ENCODE peak calls at places on chromosomes 3 and 15, in seven cellular contexts. I, B, D, Z, G, A and X are unnamed samples.

GRCh38 chr15:70427531-70428120 is 329.9 kb upstream of the TLE3 start:
- DNase-seq in I (no peak), B (peak; percentile 91), D (no peak), Z (no peak), G (no peak), A (no peak), X (no peak)

GRCh38 chr15:99621767-99622166 is 56.0 kb downstream of the MEF2A start:
- DNase-seq in I (no peak), B (no peak), D (no peak), Z (no peak), G (no peak), A (no peak), X (no peak)

GRCh38 chr3:42736531-42736930 is 33.9 kb upstream of the HHATL start:
- DNase-seq in I (no peak), B (no peak), D (no peak), Z (no peak), G (no peak), A (no peak), X (no peak)

GRCh38 chr3:127489357-127489756 is 101.2 kb downstream of the TPRA1 start:
- DNase-seq in I (no peak), B (no peak), D (no peak), Z (no peak), G (no peak), A (no peak), X (no peak)

GRCh38 chr3:69803871-69804270 is 64.6 kb downstream of the MITF start:
- DNase-seq in I (no peak), B (no peak), D (no peak), Z (no peak), G (no peak), A (no peak), X (no peak)

GRCh38 chr15:35880896-35881295 is 334.9 kb upstream of the DPH6 start:
- DNase-seq in I (no peak), B (no peak), D (no peak), Z (no peak), G (no peak), A (no peak), X (no peak)

GRCh38 chr3:119359476-119359998 is 65.4 kb downstream of the ARHGAP31 start:
- DNase-seq in I (no peak), B (no peak), D (no peak), Z (no peak), G (peak; percentile 67), A (no peak), X (no peak)

GRCh38 chr3:187640823-187641135 is 29.4 kb downstream of the SST start:
- DNase-seq in I (no peak), B (no peak), D (no peak), Z (no peak), G (no peak), A (no peak), X (no peak)

GRCh38 chr15:100279849-100280248 is 61.9 kb downstream of the ADAMTS17 start:
- DNase-seq in I (no peak), B (no peak), D (no peak), Z (no peak), G (no peak), A (no peak), X (no peak)

GRCh38 chr15:57726411-57726810 is 19.9 kb downstream of the POLR2M start:
- DNase-seq in I (no peak), B (no peak), D (no peak), Z (no peak), G (no peak), A (no peak), X (no peak)

GRCh38 chr15:41205315-41205714 is 25.2 kb downstream of the EXD1 start:
- DNase-seq in I (no peak), B (peak; percentile 10), D (no peak), Z (no peak), G (no peak), A (no peak), X (no peak)

GRCh38 chr3:190004656-190005055 is 116.0 kb downstream of the P3H2 start:
- DNase-seq in I (no peak), B (no peak), D (no peak), Z (no peak), G (no peak), A (no peak), X (no peak)

GRCh38 chr3:81749285-81749684 is 12.2 kb downstream of the GBE1 start:
- DNase-seq in I (no peak), B (peak; percentile 57), D (no peak), Z (no peak), G (no peak), A (no peak), X (no peak)

GRCh38 chr3:197003461-197004385 is 25.9 kb downstream of the MELTF start:
- DNase-seq in I (no peak), B (peak; percentile 39), D (no peak), Z (no peak), G (peak; percentile 44), A (no peak), X (no peak)

GRCh38 chr3:162670181-162670580 is 1173.6 kb downstream of the OTOL1 start:
- DNase-seq in I (no peak), B (no peak), D (no peak), Z (no peak), G (no peak), A (no peak), X (no peak)

GRCh38 chr15:101615986-101616848 is 36.0 kb downstream of the TM2D3 start:
- DNase-seq in I (no peak), B (peak; percentile 76), D (no peak), Z (peak; percentile 14), G (no peak), A (no peak), X (no peak)

GRCh38 chr15:90641581-90642463 is 75.3 kb upstream of the BLM start:
- DNase-seq in I (no peak), B (no peak), D (no peak), Z (no peak), G (no peak), A (no peak), X (no peak)

GRCh38 chr15:95857124-95857757 is 473.3 kb upstream of the NR2F2 start:
- DNase-seq in I (no peak), B (peak; percentile 36), D (no peak), Z (no peak), G (no peak), A (no peak), X (no peak)

GRCh38 chr3:173938159-173938558 is 540.6 kb downstream of the NLGN1 start:
- DNase-seq in I (no peak), B (peak; percentile 60), D (no peak), Z (peak; percentile 26), G (no peak), A (peak; percentile 57), X (no peak)

GRCh38 chr3:13475871-13476590 is 4.1 kb upstream of the HDAC11 start:
- DNase-seq in I (no peak), B (peak; percentile 67), D (no peak), Z (no peak), G (no peak), A (peak; percentile 50), X (no peak)

GRCh38 chr3:188037965-188038581 is 115.9 kb upstream of the LPP start:
- DNase-seq in I (no peak), B (peak; percentile 48), D (no peak), Z (no peak), G (no peak), A (no peak), X (no peak)

GRCh38 chr3:194119831-194120230 is 16.1 kb upstream of the HES1 start:
- DNase-seq in I (no peak), B (no peak), D (no peak), Z (peak; percentile 18), G (no peak), A (no peak), X (no peak)

GRCh38 chr3:187027531-187027936 is 97.2 kb downstream of the ST6GAL1 start:
- DNase-seq in I (peak; percentile 89), B (no peak), D (no peak), Z (no peak), G (no peak), A (no peak), X (no peak)

GRCh38 chr15:54609152-54609551 is 587.6 kb downstream of the RSL24D1 start:
- DNase-seq in I (no peak), B (no peak), D (no peak), Z (no peak), G (no peak), A (no peak), X (no peak)

GRCh38 chr3:70982274-70982673 is 601.3 kb downstream of the FOXP1 start:
- DNase-seq in I (no peak), B (peak; percentile 39), D (no peak), Z (no peak), G (no peak), A (no peak), X (no peak)

GRCh38 chr3:190385835-190386688 is 1.9 kb upstream of the CLDN16 start:
- DNase-seq in I (no peak), B (peak; percentile 98), D (no peak), Z (no peak), G (no peak), A (peak; percentile 29), X (no peak)

GRCh38 chr3:165919284-165919683 is 82.1 kb upstream of the BCHE start:
- DNase-seq in I (no peak), B (no peak), D (no peak), Z (no peak), G (no peak), A (no peak), X (no peak)

GRCh38 chr3:55165278-55165677 is 237.4 kb upstream of the LRTM1 start:
- DNase-seq in I (no peak), B (no peak), D (no peak), Z (no peak), G (no peak), A (no peak), X (no peak)

GRCh38 chr3:1207904-1208303 is 115.1 kb downstream of the CNTN6 start:
- DNase-seq in I (no peak), B (no peak), D (no peak), Z (no peak), G (no peak), A (no peak), X (no peak)

GRCh38 chr3:112585782-112586181 is 23.9 kb downstream of the SLC35A5 start:
- DNase-seq in I (no peak), B (no peak), D (no peak), Z (no peak), G (no peak), A (no peak), X (no peak)

GRCh38 chr3:194189243-194189791 is 53.4 kb downstream of the HES1 start:
- DNase-seq in I (no peak), B (no peak), D (no peak), Z (no peak), G (no peak), A (no peak), X (no peak)

GRCh38 chr15:31328425-31328998 is 1.9 kb downstream of the KLF13 start:
- DNase-seq in I (peak; percentile 84), B (peak; percentile 25), D (peak; percentile 79), Z (no peak), G (peak; percentile 55), A (no peak), X (no peak)

GRCh38 chr3:149489060-149489690 is 14.7 kb downstream of the TM4SF4 start:
- DNase-seq in I (no peak), B (peak; percentile 41), D (no peak), Z (no peak), G (peak; percentile 22), A (no peak), X (no peak)

GRCh38 chr3:33004961-33005360 is 53.5 kb downstream of the CCR4 start:
- DNase-seq in I (no peak), B (no peak), D (no peak), Z (no peak), G (no peak), A (no peak), X (no peak)

GRCh38 chr3:46541856-46542255 is 24.2 kb downstream of the LRRC2 start:
- DNase-seq in I (no peak), B (no peak), D (no peak), Z (no peak), G (peak; percentile 12), A (no peak), X (no peak)

GRCh38 chr3:172201990-172202318 is 162.6 kb downstream of the FNDC3B start:
- DNase-seq in I (no peak), B (no peak), D (no peak), Z (no peak), G (no peak), A (no peak), X (no peak)

GRCh38 chr15:92897620-92898019 is 2.5 kb upstream of the CHD2 start:
- DNase-seq in I (no peak), B (no peak), D (no peak), Z (no peak), G (no peak), A (no peak), X (no peak)

GRCh38 chr3:50274371-50275104 is 4.3 kb upstream of the LSMEM2 start:
- DNase-seq in I (peak; percentile 73), B (peak; percentile 68), D (peak; percentile 81), Z (peak; percentile 31), G (peak; percentile 70), A (peak; percentile 20), X (peak; percentile 59)